ENCODE peak calls at places on chromosomes 6 and 20, in five cellular contexts. One of them, this sample, is unnamed.

GRCh38 chr6:16436550-16436949 is 198.2 kb downstream of the GMPR start:
- DNase-seq in neural crest cell: no peak
- DNase-seq in tibial nerve: no peak
- DNase-seq in uterus: no peak
- DNase-seq in GM10248: no peak
- DNase-seq in this sample: peak; percentile 61

GRCh38 chr20:50645253-50646068 is 45.9 kb downstream of the RIPOR3 start:
- DNase-seq in neural crest cell: no peak
- DNase-seq in uterus: peak; percentile 92
- DNase-seq in tibial nerve: peak; percentile 38
- DNase-seq in GM10248: no peak
- DNase-seq in this sample: no peak

GRCh38 chr6:52537001-52537753 is 39.7 kb downstream of the TRAM2 start:
- DNase-seq in tibial nerve: no peak
- DNase-seq in uterus: no peak
- DNase-seq in GM10248: peak; percentile 38
- DNase-seq in neural crest cell: no peak
- DNase-seq in this sample: peak; percentile 34

GRCh38 chr6:85594197-85594930 is 706 bp upstream of the SNX14 start:
- DNase-seq in neural crest cell: no peak
- DNase-seq in uterus: no peak
- DNase-seq in tibial nerve: no peak
- DNase-seq in GM10248: no peak
- DNase-seq in this sample: peak; percentile 74

GRCh38 chr6:37155394-37156312 is 14.3 kb upstream of the PIM1 start:
- DNase-seq in uterus: no peak
- DNase-seq in neural crest cell: no peak
- DNase-seq in tibial nerve: no peak
- DNase-seq in GM10248: peak; percentile 81
- DNase-seq in this sample: peak; percentile 84

GRCh38 chr6:37804676-37805075 is 14.9 kb upstream of the ZFAND3 start:
- DNase-seq in GM10248: no peak
- DNase-seq in uterus: no peak
- DNase-seq in tibial nerve: no peak
- DNase-seq in neural crest cell: no peak
- DNase-seq in this sample: no peak

GRCh38 chr6:27188206-27188884 is 59.2 kb upstream of the PRSS16 start:
- DNase-seq in uterus: peak; percentile 59
- DNase-seq in GM10248: peak; percentile 70
- DNase-seq in tibial nerve: no peak
- DNase-seq in neural crest cell: peak; percentile 51
- DNase-seq in this sample: peak; percentile 41

GRCh38 chr20:24754691-24755090 is 194.4 kb upstream of the CST7 start:
- DNase-seq in uterus: no peak
- DNase-seq in tibial nerve: no peak
- DNase-seq in GM10248: no peak
- DNase-seq in neural crest cell: no peak
- DNase-seq in this sample: no peak

GRCh38 chr6:36235309-36235708 is 34.6 kb upstream of the PNPLA1 start:
- DNase-seq in GM10248: no peak
- DNase-seq in uterus: no peak
- DNase-seq in tibial nerve: no peak
- DNase-seq in neural crest cell: no peak
- DNase-seq in this sample: no peak

GRCh38 chr6:135438907-135439535 is 58.5 kb downstream of the AHI1 start:
- DNase-seq in uterus: no peak
- DNase-seq in tibial nerve: no peak
- DNase-seq in GM10248: peak; percentile 35
- DNase-seq in neural crest cell: no peak
- DNase-seq in this sample: peak; percentile 7

GRCh38 chr6:143396497-143397228 is 53.8 kb downstream of the ADAT2 start:
- DNase-seq in neural crest cell: no peak
- DNase-seq in uterus: no peak
- DNase-seq in tibial nerve: no peak
- DNase-seq in GM10248: no peak
- DNase-seq in this sample: peak; percentile 20

GRCh38 chr6:149938571-149939462 is 3.0 kb upstream of the ULBP2 start:
- DNase-seq in neural crest cell: no peak
- DNase-seq in GM10248: peak; percentile 79
- DNase-seq in uterus: no peak
- DNase-seq in tibial nerve: no peak
- DNase-seq in this sample: peak; percentile 69

GRCh38 chr6:38799529-38800184 is 84.5 kb downstream of the DNAH8 start:
- DNase-seq in uterus: no peak
- DNase-seq in GM10248: no peak
- DNase-seq in tibial nerve: no peak
- DNase-seq in neural crest cell: no peak
- DNase-seq in this sample: no peak

GRCh38 chr6:167292301-167293087 is 1.4 kb downstream of the UNC93A start:
- DNase-seq in neural crest cell: no peak
- DNase-seq in GM10248: no peak
- DNase-seq in uterus: no peak
- DNase-seq in tibial nerve: no peak
- DNase-seq in this sample: no peak

GRCh38 chr6:83696674-83697073 is 12.2 kb downstream of the SNAP91 start:
- DNase-seq in neural crest cell: no peak
- DNase-seq in GM10248: no peak
- DNase-seq in uterus: no peak
- DNase-seq in tibial nerve: no peak
- DNase-seq in this sample: no peak

GRCh38 chr20:22795897-22796296 is 211.5 kb upstream of the FOXA2 start:
- DNase-seq in tibial nerve: peak; percentile 33
- DNase-seq in uterus: peak; percentile 56
- DNase-seq in neural crest cell: no peak
- DNase-seq in GM10248: no peak
- DNase-seq in this sample: no peak

GRCh38 chr6:94251878-94252277 is 832.5 kb upstream of the EPHA7 start:
- DNase-seq in neural crest cell: no peak
- DNase-seq in uterus: no peak
- DNase-seq in GM10248: no peak
- DNase-seq in tibial nerve: no peak
- DNase-seq in this sample: no peak

DNA sequence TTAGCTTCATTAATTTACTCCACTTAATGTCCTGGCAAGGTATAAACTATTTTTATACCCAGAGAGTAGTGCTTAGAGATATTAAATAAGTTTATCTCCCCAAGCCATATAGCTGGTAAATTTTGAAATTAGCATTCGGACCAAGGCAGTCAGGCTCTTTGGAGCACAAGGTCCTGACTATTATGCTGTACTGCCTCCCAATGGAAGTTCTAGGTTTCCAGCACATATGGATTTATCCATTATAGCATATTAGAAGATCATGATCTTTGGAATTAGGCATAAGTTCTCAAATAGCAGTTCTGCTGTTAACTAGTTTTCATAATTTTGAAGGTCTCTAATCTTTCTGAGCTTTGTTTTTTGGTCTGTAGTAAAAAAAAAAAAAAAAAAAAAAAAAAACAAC is 835.3 kb upstream of the EPHA7 start:
- DNase-seq in GM10248: no peak
- DNase-seq in uterus: no peak
- DNase-seq in tibial nerve: no peak
- DNase-seq in neural crest cell: no peak
- DNase-seq in this sample: no peak
- TF ChIP-seq CTCF in GM10248: peak; percentile 6
- TF ChIP-seq CTCF in uterus: no peak
- TF ChIP-seq CTCF in tibial nerve: peak; percentile 11
- TF ChIP-seq CTCF in neural crest cell: peak; percentile 66
- TF ChIP-seq CTCF in this sample: no peak

GRCh38 chr6:30740993-30741784 is 1.3 kb downstream of the FLOT1 start:
- DNase-seq in tibial nerve: no peak
- DNase-seq in uterus: no peak
- DNase-seq in GM10248: no peak
- DNase-seq in neural crest cell: no peak
- DNase-seq in this sample: peak; percentile 35
- TF ChIP-seq CTCF in tibial nerve: no peak
- TF ChIP-seq CTCF in uterus: no peak
- TF ChIP-seq CTCF in GM10248: no peak
- TF ChIP-seq CTCF in neural crest cell: no peak
- TF ChIP-seq CTCF in this sample: peak; percentile 7

DNA sequence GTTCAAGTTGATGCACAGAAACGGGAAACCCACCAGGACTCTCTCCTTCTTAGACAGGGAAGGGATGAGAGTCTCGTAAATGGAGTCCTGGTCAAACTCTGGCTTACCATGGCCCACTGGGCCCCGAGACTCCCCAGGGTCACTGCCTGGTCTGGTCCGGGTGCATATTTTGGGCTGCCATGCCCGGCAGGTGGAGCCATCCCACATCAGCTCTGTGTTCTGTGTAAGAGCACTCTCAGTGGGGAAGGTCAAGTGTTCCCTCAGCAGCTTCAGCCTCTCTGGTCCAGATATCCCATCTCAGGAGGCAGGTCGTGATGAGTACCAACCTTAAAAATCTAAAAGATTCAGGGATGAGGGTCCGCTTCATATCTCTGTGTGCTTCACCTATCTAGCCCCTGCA is 138.8 kb downstream of the EDN3 start:
- DNase-seq in neural crest cell: no peak
- DNase-seq in GM10248: no peak
- DNase-seq in tibial nerve: no peak
- DNase-seq in uterus: no peak
- DNase-seq in this sample: no peak
- TF ChIP-seq CTCF in neural crest cell: no peak
- TF ChIP-seq CTCF in GM10248: peak; percentile 4
- TF ChIP-seq CTCF in tibial nerve: no peak
- TF ChIP-seq CTCF in uterus: no peak
- TF ChIP-seq CTCF in this sample: no peak

DNA sequence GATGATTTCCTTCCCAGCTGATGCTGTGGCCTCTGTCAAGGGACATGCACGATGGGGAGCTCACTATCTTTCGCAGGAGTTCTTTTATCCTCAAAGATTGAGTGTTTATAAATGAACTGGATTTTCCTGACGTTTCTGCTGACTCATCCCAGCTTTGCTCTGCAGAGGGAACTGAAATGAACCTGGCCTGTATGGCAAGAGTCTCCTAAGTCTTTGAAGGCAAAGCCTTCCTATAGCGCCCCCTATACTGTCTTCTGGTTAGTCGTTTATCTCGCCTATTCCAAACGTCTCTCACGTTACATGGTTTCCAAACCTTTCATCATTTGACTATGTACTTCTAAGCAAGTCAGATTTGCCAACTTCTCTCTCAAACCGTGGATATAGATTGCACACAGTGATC is 565.3 kb downstream of the KIF16B start:
- DNase-seq in uterus: no peak
- DNase-seq in GM10248: no peak
- DNase-seq in neural crest cell: no peak
- DNase-seq in tibial nerve: no peak
- DNase-seq in this sample: no peak
- TF ChIP-seq CTCF in uterus: no peak
- TF ChIP-seq CTCF in GM10248: no peak
- TF ChIP-seq CTCF in neural crest cell: no peak
- TF ChIP-seq CTCF in tibial nerve: no peak
- TF ChIP-seq CTCF in this sample: no peak

GRCh38 chr20:62804021-62804631 is 509 bp upstream of the OGFR start:
- DNase-seq in GM10248: no peak
- DNase-seq in tibial nerve: no peak
- DNase-seq in neural crest cell: no peak
- DNase-seq in uterus: no peak
- DNase-seq in this sample: peak; percentile 50

GRCh38 chr20:62805365-62805710 is 703 bp downstream of the OGFR start:
- DNase-seq in tibial nerve: no peak
- DNase-seq in uterus: no peak
- DNase-seq in neural crest cell: no peak
- DNase-seq in GM10248: no peak
- DNase-seq in this sample: peak; percentile 45

GRCh38 chr20:62805711-62806382 is 1.2 kb downstream of the OGFR start:
- DNase-seq in GM10248: no peak
- DNase-seq in uterus: no peak
- DNase-seq in neural crest cell: peak; percentile 69
- DNase-seq in tibial nerve: no peak
- DNase-seq in this sample: no peak

GRCh38 chr20:62806383-62807050 is 1.9 kb downstream of the OGFR start:
- DNase-seq in GM10248: no peak
- DNase-seq in tibial nerve: no peak
- DNase-seq in neural crest cell: no peak
- DNase-seq in uterus: no peak
- DNase-seq in this sample: no peak

DNA sequence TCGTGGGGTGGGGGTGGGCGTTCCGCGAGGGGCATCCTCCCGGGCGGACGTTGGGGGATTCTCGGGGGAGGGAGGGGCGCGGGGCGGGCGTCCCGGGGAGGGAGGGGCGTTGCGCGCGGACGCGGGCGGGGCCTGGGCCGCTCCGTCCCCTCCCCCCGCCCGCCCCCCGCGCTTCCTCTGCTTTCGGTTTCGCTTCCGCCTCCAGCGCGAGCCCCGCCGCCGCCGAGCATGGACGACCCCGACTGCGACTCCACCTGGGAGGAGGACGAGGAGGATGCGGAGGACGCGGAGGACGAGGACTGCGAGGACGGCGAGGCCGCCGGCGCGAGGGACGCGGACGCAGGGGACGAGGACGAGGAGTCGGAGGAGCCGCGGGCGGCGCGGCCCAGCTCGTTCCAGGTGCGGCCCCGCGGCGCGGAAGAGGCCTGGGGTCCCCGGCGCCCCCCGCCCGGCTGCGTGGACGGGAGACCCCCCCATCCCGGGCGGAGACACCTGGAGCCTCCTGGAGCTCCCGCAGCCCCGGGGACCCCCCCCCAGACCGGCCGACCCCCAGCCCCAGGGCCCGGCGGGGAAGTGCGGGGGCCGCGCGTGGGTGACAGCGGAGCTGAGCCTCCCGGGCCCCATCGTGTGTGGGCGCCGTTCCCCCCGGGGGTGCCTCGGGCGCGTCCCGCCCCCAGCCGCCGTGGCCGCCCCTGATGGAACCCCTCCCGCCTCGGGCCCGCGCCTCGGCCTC is at the start of gene OGFR:
- DNase-seq in GM10248: peak; percentile 91
- DNase-seq in neural crest cell: no peak
- DNase-seq in tibial nerve: peak; percentile 55
- DNase-seq in uterus: peak; percentile 73
- DNase-seq in this sample: peak; percentile 77
- TF ChIP-seq CTCF in GM10248: no peak
- TF ChIP-seq CTCF in neural crest cell: no peak
- TF ChIP-seq CTCF in tibial nerve: no peak
- TF ChIP-seq CTCF in uterus: no peak
- TF ChIP-seq CTCF in this sample: no peak

DNA sequence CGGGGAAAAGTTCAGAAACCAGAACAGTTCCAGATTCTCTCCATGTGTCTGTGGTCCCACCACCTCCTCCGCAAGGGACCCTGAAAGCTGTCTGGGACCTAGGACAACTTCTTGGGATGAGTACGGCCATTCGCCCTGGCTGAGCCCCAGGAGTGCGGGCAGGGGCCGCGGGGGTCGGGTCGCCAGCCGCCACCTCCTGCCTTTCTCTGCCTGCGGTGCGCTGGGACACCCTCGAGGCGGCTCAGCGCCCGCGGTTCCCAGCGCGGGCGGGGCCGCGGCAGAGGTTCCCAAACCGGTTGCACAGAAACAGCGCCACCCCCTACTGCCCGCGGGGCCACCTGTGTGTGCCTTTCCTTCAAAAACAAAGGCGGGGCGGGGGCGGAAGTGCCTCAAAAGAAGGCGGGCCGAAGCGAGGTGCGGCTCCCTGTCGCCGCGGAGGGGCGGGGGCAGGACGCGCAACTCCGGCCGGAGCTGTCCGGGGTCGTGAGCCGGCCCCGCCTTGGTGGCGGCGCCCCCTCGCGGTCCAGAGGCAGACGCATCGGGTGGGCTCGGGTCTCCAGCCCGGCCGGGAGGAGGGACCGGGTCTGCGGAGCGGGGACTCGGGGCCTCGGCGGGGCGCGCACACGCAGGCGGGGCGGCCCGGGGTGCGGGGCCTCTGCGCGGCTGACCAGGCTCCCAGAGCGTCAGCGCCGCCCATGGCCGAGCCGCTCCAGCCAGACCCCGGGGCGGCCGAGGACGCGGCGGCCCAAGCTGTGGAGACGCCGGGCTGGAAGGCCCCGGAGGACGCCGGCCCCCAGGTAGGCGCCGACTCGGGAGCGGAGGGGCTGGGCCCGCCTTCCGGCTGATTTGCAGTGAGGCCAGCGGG is at the start of gene HEBP2:
- DNase-seq in neural crest cell: peak; percentile 87
- DNase-seq in GM10248: peak; percentile 92
- DNase-seq in uterus: peak; percentile 92
- DNase-seq in tibial nerve: peak; percentile 88
- DNase-seq in this sample: peak; percentile 98
- TF ChIP-seq CTCF in neural crest cell: peak; percentile 74
- TF ChIP-seq CTCF in GM10248: peak; percentile 65
- TF ChIP-seq CTCF in uterus: peak; percentile 62
- TF ChIP-seq CTCF in tibial nerve: peak; percentile 66
- TF ChIP-seq CTCF in this sample: peak; percentile 43